ENCODE peak calls at places on chromosomes 7 and 10, in seven cellular contexts. H is SK-N-SH, Z is HCT116, T is H1, K is K562, W is GM12878, M is HepG2. U is an unnamed sample.

GRCh38 chr10:80471009-80471408 is 16.9 kb downstream of the TSPAN14 start:
- DNase-seq in H (no peak), Z (no peak), T (no peak), K (no peak), W (no peak), M (no peak), U (no peak)

GRCh38 chr10:126227762-126228134 is 160.5 kb downstream of the ADAM12 start:
- DNase-seq in H (no peak), Z (no peak), T (no peak), K (no peak), W (no peak), M (no peak), U (no peak)

GRCh38 chr7:111835066-111835465 is 272.8 kb upstream of the IMMP2L start:
- DNase-seq in H (peak), Z (no peak), T (no peak), K (no peak), W (no peak), M (no peak), U (no peak)

GRCh38 chr7:84744388-84744787 is 442.5 kb downstream of the SEMA3D start:
- DNase-seq in H (no peak), Z (no peak), T (no peak), K (no peak), W (no peak), M (no peak), U (no peak)

GRCh38 chr7:27364344-27364758 is 121.7 kb downstream of the EVX1 start:
- DNase-seq in H (no peak), Z (no peak), T (no peak), K (no peak), W (no peak), M (no peak), U (no peak)

GRCh38 chr7:73567701-73568685 is 10.4 kb downstream of the TBL2 start:
- DNase-seq in H (no peak), Z (no peak), T (no peak), K (no peak), W (no peak), M (no peak), U (peak)

GRCh38 chr10:84373000-84373399 is 44.6 kb downstream of the CCSER2 start:
- DNase-seq in H (no peak), Z (no peak), T (no peak), K (no peak), W (no peak), M (no peak), U (no peak)

GRCh38 chr7:105399043-105399725 is 10.5 kb upstream of the SRPK2 start:
- DNase-seq in H (peak), Z (no peak), T (no peak), K (peak), W (no peak), M (peak), U (peak)

GRCh38 chr10:70272925-70273316 is 10.9 kb downstream of the NPFFR1 start:
- DNase-seq in H (peak), Z (no peak), T (no peak), K (peak), W (peak), M (no peak), U (no peak)

GRCh38 chr10:101875068-101875688 is 31.6 kb upstream of the KCNIP2 start:
- DNase-seq in H (no peak), Z (no peak), T (no peak), K (no peak), W (no peak), M (no peak), U (no peak)

GRCh38 chr7:69147631-69148030 is 450.6 kb upstream of the AUTS2 start:
- DNase-seq in H (no peak), Z (no peak), T (no peak), K (no peak), W (no peak), M (no peak), U (no peak)

GRCh38 chr7:123366991-123367390 is 167.2 kb upstream of the SLC13A1 start:
- DNase-seq in H (no peak), Z (no peak), T (no peak), K (no peak), W (no peak), M (no peak), U (no peak)

GRCh38 chr7:123372368-123372767 is 162.0 kb downstream of the IQUB start:
- DNase-seq in H (no peak), Z (no peak), T (no peak), K (no peak), W (no peak), M (no peak), U (no peak)

DNA sequence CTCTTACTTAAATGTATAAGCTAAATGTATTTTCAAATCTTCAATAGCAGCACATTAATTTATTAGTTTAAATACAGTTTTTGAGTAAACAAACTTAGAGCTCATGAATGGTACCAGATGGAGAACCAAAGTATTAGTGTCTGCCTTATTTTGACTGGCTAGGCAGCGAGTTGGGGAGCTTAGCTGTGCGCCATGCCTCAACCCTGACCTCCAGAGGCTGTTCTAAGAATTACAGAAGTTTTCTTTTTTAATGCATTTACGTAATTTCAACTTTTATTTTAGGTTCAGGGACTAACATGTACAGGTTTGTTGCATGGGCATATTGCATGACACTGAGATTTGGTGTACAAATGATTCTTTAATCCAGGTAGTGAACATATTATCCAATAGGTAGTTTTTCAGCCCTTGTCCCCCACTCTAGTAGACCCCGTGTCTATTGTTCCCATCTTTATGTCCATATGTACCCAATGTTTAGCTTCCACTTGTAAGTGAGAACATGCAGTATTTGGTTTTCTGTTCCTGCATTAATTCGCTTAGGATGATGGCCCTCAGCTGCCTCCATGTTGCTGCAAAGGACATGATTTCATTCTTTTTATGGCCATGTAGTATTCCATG is 166.8 kb downstream of the IQUB start:
- DNase-seq in H (peak), Z (peak), T (no peak), K (peak), W (peak), M (peak), U (peak)
- TF ChIP-seq JUND in H (no peak), Z (no peak), T (no peak), K (no peak), W (no peak), M (no peak), U (no peak)

GRCh38 chr10:42989481-42989921 is 87.4 kb upstream of the RET start:
- DNase-seq in H (no peak), Z (no peak), T (no peak), K (no peak), W (no peak), M (no peak), U (no peak)

GRCh38 chr10:42991442-42992098 is 85.3 kb upstream of the RET start:
- DNase-seq in H (peak), Z (no peak), T (no peak), K (no peak), W (no peak), M (no peak), U (no peak)

GRCh38 chr10:42988517-42989395 is 88.1 kb upstream of the RET start:
- DNase-seq in H (peak), Z (no peak), T (peak), K (peak), W (no peak), M (no peak), U (no peak)

GRCh38 chr10:42990721-42991441 is 86.0 kb upstream of the RET start:
- DNase-seq in H (peak), Z (no peak), T (no peak), K (no peak), W (no peak), M (no peak), U (no peak)

GRCh38 chr10:42990016-42990720 is 86.7 kb upstream of the RET start:
- DNase-seq in H (no peak), Z (no peak), T (peak), K (no peak), W (no peak), M (no peak), U (no peak)
- TF ChIP-seq JUND in H (no peak), Z (no peak), T (no peak), K (no peak), W (no peak), M (no peak), U (no peak)

GRCh38 chr7:151628846-151629604 is 109.3 kb upstream of the RHEB start:
- DNase-seq in H (no peak), Z (no peak), T (no peak), K (no peak), W (no peak), M (no peak), U (no peak)

GRCh38 chr7:151629873-151630272 is 110.2 kb upstream of the RHEB start:
- DNase-seq in H (no peak), Z (no peak), T (no peak), K (no peak), W (no peak), M (no peak), U (no peak)

GRCh38 chr7:151623766-151624165 is 104.1 kb upstream of the RHEB start:
- DNase-seq in H (no peak), Z (no peak), T (no peak), K (no peak), W (no peak), M (no peak), U (no peak)

GRCh38 chr7:151624246-151624928 is 104.7 kb upstream of the RHEB start:
- DNase-seq in H (no peak), Z (no peak), T (no peak), K (no peak), W (no peak), M (no peak), U (no peak)

GRCh38 chr7:151626422-151627115 is 106.9 kb upstream of the RHEB start:
- DNase-seq in H (peak), Z (no peak), T (peak), K (peak), W (no peak), M (peak), U (peak)
- TF ChIP-seq JUND in H (no peak), Z (no peak), T (no peak), K (no peak), W (no peak), M (no peak), U (no peak)

GRCh38 chr7:134941947-134942346 is 44.4 kb upstream of the AGBL3 start:
- DNase-seq in H (no peak), Z (no peak), T (no peak), K (no peak), W (no peak), M (no peak), U (peak)

GRCh38 chr7:134945711-134946110 is 40.6 kb upstream of the AGBL3 start:
- DNase-seq in H (no peak), Z (no peak), T (no peak), K (no peak), W (no peak), M (no peak), U (no peak)

GRCh38 chr7:134942690-134943466 is 43.4 kb upstream of the AGBL3 start:
- DNase-seq in H (no peak), Z (no peak), T (no peak), K (no peak), W (no peak), M (peak), U (no peak)

GRCh38 chr7:134946260-134946659 is 40.0 kb upstream of the AGBL3 start:
- DNase-seq in H (no peak), Z (no peak), T (no peak), K (no peak), W (no peak), M (no peak), U (no peak)

DNA sequence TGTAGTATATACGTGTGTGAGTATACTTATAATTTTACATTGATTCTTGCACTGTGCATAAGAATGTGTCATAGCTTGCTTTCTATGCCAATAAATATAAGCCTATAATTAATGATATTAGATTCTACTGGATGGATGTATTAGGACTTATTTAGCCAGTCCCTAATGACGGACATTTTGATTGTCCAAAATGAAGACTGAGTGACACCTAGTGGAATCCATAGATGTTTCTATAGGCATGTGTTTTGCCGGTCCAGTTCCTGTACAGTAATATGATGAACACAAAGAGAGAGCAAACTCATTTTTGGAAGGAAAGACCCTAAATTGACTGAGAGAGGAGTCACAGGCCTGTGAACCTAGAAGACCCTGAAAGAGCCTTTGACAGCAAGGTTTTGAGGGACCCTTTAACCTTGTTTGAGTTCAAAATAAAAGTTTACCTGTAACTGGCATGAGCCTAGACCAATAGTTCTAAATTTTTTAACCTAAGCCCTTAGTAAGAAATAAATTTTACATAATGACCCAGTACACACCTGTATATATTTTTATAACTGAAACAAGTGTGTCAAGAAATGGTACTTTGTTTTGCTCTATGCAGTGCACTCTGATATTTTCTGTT is 42.4 kb upstream of the AGBL3 start:
- DNase-seq in H (peak), Z (peak), T (no peak), K (peak), W (no peak), M (peak), U (peak)
- TF ChIP-seq JUND in H (no peak), Z (no peak), T (no peak), K (no peak), W (no peak), M (no peak), U (no peak)

DNA sequence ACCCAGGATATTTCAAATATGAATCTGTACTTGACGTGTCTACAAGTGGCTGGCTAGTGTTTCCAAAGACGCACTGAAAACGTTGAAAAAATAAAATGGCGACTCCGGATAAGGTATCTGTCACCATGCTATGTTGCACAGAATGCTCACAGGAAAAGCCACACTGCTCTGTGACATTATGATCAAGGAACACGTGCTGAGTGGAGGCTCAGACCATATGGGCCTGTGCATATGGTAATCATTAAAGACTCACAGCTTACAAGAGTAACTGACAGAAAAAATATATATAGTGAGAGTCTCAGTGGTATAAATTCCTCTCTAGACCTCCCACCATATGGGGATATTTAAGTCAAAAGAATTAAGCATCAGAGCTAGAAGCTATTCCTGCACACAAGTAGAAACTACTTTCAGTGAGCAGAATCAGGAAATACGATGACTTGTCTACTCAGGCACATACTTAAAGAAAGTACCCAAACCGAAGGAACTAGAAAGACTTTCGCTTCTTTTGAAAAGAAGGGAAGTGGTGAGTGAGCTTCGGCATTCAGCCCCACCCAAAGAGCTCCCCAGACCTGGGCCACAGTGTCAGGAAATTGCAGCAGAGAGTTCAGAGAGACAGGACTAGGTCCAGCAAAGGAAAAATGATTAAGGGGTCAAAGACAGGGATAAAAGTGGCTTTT is 65.1 kb upstream of the MPP7 start:
- DNase-seq in H (no peak), Z (no peak), T (no peak), K (no peak), W (peak), M (no peak), U (no peak)
- TF ChIP-seq JUND in H (no peak), Z (no peak), T (no peak), K (no peak), W (no peak), M (no peak), U (no peak)

GRCh38 chr10:88657901-88658300 is 6.3 kb upstream of the LIPF start:
- DNase-seq in H (no peak), Z (no peak), T (no peak), K (no peak), W (no peak), M (no peak), U (no peak)

GRCh38 chr10:88661577-88661976 is 2.7 kb upstream of the LIPF start:
- DNase-seq in H (no peak), Z (no peak), T (no peak), K (no peak), W (no peak), M (no peak), U (no peak)

GRCh38 chr10:88659725-88660592 is 4.3 kb upstream of the LIPF start:
- DNase-seq in H (no peak), Z (no peak), T (no peak), K (no peak), W (no peak), M (no peak), U (no peak)

GRCh38 chr10:88660593-88660884 is 3.7 kb upstream of the LIPF start:
- DNase-seq in H (no peak), Z (no peak), T (no peak), K (no peak), W (no peak), M (no peak), U (no peak)

GRCh38 chr10:88661018-88661417 is 3.2 kb upstream of the LIPF start:
- DNase-seq in H (no peak), Z (no peak), T (no peak), K (no peak), W (no peak), M (no peak), U (no peak)
- TF ChIP-seq JUND in H (no peak), Z (no peak), T (no peak), K (no peak), W (no peak), M (no peak), U (no peak)

DNA sequence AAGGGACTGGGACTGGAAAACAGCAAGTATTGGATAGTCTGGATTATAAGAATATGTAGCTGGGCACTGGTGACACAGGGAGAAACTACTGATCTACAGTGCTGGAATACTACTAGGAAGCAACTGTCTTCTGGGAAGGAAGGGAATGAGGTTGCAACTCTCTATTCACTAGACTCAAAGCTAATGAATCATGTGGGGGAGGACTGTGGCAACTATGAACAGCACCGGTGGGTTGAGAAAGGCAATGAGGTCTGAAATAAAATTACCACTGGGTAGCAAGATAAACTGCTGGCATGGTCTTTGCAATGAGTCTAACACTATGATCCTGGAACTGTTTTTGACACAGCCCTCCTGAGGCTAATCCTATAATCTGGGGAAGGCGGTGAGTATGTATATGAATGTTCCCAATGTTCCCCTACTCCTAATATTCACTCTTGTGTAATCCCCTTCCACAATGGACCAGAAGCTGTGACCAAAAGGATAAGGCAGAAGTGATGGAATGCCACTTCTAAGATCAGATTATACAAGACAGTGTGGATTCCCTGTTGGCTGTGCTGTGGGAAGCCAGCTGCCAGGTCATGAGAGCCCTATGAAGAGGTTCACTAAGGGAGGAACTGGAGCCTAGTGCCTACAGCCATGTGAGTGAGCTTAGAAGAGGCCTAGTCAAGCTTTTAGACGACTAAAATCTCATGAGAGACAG is 101.3 kb upstream of the DNAJB12 start:
- DNase-seq in H (no peak), Z (no peak), T (no peak), K (no peak), W (no peak), M (no peak), U (no peak)
- TF ChIP-seq JUND in H (no peak), Z (no peak), T (no peak), K (no peak), W (no peak), M (no peak), U (no peak)

DNA sequence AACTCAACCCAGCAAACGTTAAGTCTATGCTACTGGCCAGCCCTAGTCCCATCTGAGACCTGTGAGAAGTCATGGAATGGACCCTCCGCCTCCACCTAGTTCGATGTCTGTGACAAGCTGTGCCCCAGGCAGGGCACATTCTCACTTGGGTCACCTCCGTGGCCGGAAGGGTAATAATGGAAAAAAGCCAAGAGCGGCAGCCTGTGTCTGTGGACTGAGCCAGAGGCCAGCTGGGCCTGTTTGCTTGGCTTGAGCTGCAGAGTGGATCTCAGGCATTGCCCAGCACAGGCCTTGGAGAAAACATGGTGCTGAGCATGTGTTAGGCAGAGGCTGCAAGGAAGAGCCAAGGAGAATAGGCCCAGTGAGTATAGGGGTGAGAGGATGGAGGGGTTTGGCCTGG is 97.8 kb downstream of the GALNT17 start:
- DNase-seq in H (no peak), Z (no peak), T (no peak), K (no peak), W (no peak), M (no peak), U (no peak)
- TF ChIP-seq JUND in H (no peak), Z (no peak), T (no peak), K (no peak), W (no peak), M (no peak), U (no peak)

GRCh38 chr10:35194906-35195305 is 68.3 kb downstream of the CREM start:
- DNase-seq in H (peak), Z (peak), T (no peak), K (peak), W (no peak), M (no peak), U (peak)

GRCh38 chr10:35192645-35193249 is 66.1 kb downstream of the CREM start:
- DNase-seq in H (no peak), Z (no peak), T (no peak), K (no peak), W (no peak), M (no peak), U (no peak)

GRCh38 chr10:35191523-35191922 is 64.9 kb downstream of the CREM start:
- DNase-seq in H (no peak), Z (no peak), T (no peak), K (peak), W (no peak), M (no peak), U (no peak)

GRCh38 chr10:35194471-35194870 is 67.8 kb downstream of the CREM start:
- DNase-seq in H (no peak), Z (no peak), T (no peak), K (no peak), W (no peak), M (no peak), U (no peak)

GRCh38 chr10:35195361-35196306 is 69.0 kb downstream of the CREM start:
- DNase-seq in H (peak), Z (peak), T (no peak), K (peak), W (peak), M (peak), U (peak)
- TF ChIP-seq JUND in H (no peak), Z (peak), T (no peak), K (peak), W (peak), M (no peak), U (no peak)

U was measured in T47D.